ENCODE peak calls at places on chromosomes 12 and 14, in seven cellular contexts. Z is spleen, U is gastrocnemius medialis, T is IMR-90, I is Peyer's patch, D is ovary, J is tibial nerve. S is an unnamed sample.

GRCh38 chr12:25089738-25090137 is 105.2 kb downstream of the DNAI7 start:
- DNase-seq in U (no peak), Z (no peak), T (no peak), D (no peak), J (no peak), I (no peak), S (no peak)

GRCh38 chr12:105355752-105356151 is 25.3 kb downstream of the C12orf75 start:
- DNase-seq in Z (no peak), T (peak; percentile 72), D (no peak), U (no peak), J (no peak), I (no peak), S (no peak)

GRCh38 chr14:90522585-90523191 is 125.9 kb downstream of the CALM1 start:
- DNase-seq in U (peak; percentile 61), Z (peak; percentile 54), J (no peak), D (peak; percentile 89), T (no peak), I (peak; percentile 62), S (no peak)

GRCh38 chr12:56723352-56723751 is 1.7 kb downstream of the NACA start:
- DNase-seq in T (no peak), J (no peak), I (no peak), U (no peak), D (no peak), Z (no peak), S (no peak)

GRCh38 chr14:69636051-69636639 is 24.7 kb downstream of the SUSD6 start:
- DNase-seq in D (no peak), U (no peak), Z (no peak), I (no peak), T (no peak), J (no peak), S (no peak)

GRCh38 chr12:81245458-81245857 is 167.6 kb downstream of the ACSS3 start:
- DNase-seq in I (no peak), D (no peak), T (no peak), J (no peak), Z (no peak), U (no peak), S (no peak)

GRCh38 chr12:95073698-95074520 is 491 bp upstream of the NR2C1 start:
- DNase-seq in Z (no peak), T (no peak), I (no peak), U (no peak), D (peak; percentile 50), J (no peak), S (no peak)

GRCh38 chr12:102573237-102573636 is 92.9 kb upstream of the IGF1 start:
- DNase-seq in J (no peak), Z (no peak), T (no peak), I (no peak), D (no peak), U (no peak), S (no peak)

GRCh38 chr12:109461846-109462766 is 15.0 kb downstream of the KCTD10 start:
- DNase-seq in U (peak; percentile 80), T (peak; percentile 95), Z (peak; percentile 82), I (peak; percentile 63), J (peak; percentile 90), D (peak; percentile 74), S (peak; percentile 87)

GRCh38 chr12:10027311-10028099 is 3.0 kb upstream of the CLEC9A start:
- DNase-seq in I (no peak), Z (no peak), U (no peak), D (no peak), T (peak; percentile 13), J (no peak), S (no peak)

GRCh38 chr14:88385212-88386101 is at the start of gene SPATA7:
- DNase-seq in Z (peak; percentile 97), I (peak; percentile 92), U (peak; percentile 84), D (peak; percentile 96), J (peak; percentile 82), T (peak; percentile 89), S (peak; percentile 90)
- TF ChIP-seq POLR2A in Z (no peak), I (peak; percentile 62), U (peak; percentile 51), D (peak; percentile 92), J (peak; percentile 80), T (peak; percentile 51), S (no peak)

GRCh38 chr14:76413106-76413961 is 37.4 kb downstream of the ESRRB start:
- DNase-seq in I (no peak), D (no peak), U (no peak), Z (no peak), T (no peak), J (no peak), S (no peak)
- H3K4me3 ChIP-seq in I (no peak overlapping the region), D (no peak overlapping the region), U (no peak overlapping the region), Z (no peak overlapping the region), T (no peak overlapping the region), J (no peak overlapping the region), S (no peak overlapping the region)

GRCh38 chr14:28765169-28765906 is 1.2 kb upstream of the FOXG1 start:
- DNase-seq in J (no peak), D (no peak), Z (no peak), U (no peak), T (no peak), I (no peak), S (no peak)

GRCh38 chr14:28766505-28767238 is at the start of gene FOXG1:
- DNase-seq in D (peak; percentile 47), T (no peak), J (no peak), Z (no peak), U (no peak), I (no peak), S (no peak)

GRCh38 chr14:28763914-28764848 is 2.4 kb upstream of the FOXG1 start:
- DNase-seq in D (no peak), J (no peak), Z (no peak), T (no peak), U (no peak), I (no peak), S (no peak)

GRCh38 chr14:28767239-28767850 is 758 bp downstream of the FOXG1 start:
- DNase-seq in D (no peak), Z (no peak), I (no peak), T (no peak), U (no peak), J (no peak), S (no peak)

GRCh38 chr14:28765907-28766504 is 581 bp upstream of the FOXG1 start:
- DNase-seq in Z (no peak), D (no peak), I (no peak), U (no peak), J (no peak), T (no peak), S (no peak)
- TF ChIP-seq POLR2A in Z (no peak), D (no peak), I (no peak), U (no peak), J (no peak), T (no peak), S (no peak)

GRCh38 chr12:104163631-104164030 is 25.6 kb upstream of the NFYB start:
- DNase-seq in T (no peak), I (no peak), D (no peak), J (no peak), Z (no peak), U (no peak), S (no peak)
- H3K4me3 ChIP-seq in T (no peak overlapping the region), I (no peak overlapping the region), D (no peak overlapping the region), J (no peak overlapping the region), Z (no peak overlapping the region), U (no peak overlapping the region), S (no peak overlapping the region)

DNA sequence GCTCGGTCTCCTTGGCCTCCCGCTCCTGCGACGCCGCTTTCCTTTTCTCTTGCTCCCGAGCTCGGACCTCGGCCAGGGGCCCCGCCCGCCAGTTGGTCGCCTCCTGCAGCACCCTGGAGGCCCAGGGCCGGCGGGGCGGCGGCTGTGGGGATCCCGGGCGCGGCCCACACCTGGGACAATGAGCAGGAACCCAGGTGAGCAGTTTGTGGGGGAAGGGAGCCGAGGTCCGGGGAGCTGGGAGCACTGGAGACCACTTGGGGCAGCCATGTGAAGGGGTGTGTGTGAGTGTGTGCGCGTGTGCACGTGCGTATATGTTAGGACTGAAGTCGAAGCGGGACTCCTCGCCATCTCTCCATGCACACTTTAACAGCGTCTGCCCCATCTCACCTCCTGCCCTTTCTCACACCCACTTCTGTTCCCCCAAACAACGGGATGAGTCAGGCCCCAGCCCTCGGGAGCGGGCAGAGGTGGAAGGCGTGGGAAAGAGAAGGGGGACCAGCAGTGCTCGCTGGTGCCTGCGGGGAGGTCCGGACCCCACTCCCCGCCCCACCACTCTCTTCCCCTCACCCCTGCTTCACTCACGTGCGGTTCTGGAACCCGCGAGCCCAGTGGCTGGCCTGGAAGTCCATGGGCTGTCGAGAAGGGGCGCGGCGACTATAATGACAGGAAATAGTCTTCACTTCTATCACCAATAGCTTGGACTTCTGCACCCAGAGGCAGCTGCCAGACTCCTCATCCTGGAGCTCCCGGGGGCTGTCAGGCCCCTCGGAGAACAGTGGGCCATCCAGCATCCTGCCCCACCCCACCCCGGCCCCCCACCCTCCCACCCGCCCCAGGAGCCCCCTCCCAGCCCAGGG is 450 bp downstream of the DDN start:
- DNase-seq in I (peak; percentile 72), T (peak; percentile 30), U (peak; percentile 54), D (no peak), J (no peak), Z (peak; percentile 79), S (peak; percentile 88)
- TF ChIP-seq POLR2A in I (no peak), T (no peak), U (no peak), D (no peak), J (no peak), Z (no peak), S (no peak)

DNA sequence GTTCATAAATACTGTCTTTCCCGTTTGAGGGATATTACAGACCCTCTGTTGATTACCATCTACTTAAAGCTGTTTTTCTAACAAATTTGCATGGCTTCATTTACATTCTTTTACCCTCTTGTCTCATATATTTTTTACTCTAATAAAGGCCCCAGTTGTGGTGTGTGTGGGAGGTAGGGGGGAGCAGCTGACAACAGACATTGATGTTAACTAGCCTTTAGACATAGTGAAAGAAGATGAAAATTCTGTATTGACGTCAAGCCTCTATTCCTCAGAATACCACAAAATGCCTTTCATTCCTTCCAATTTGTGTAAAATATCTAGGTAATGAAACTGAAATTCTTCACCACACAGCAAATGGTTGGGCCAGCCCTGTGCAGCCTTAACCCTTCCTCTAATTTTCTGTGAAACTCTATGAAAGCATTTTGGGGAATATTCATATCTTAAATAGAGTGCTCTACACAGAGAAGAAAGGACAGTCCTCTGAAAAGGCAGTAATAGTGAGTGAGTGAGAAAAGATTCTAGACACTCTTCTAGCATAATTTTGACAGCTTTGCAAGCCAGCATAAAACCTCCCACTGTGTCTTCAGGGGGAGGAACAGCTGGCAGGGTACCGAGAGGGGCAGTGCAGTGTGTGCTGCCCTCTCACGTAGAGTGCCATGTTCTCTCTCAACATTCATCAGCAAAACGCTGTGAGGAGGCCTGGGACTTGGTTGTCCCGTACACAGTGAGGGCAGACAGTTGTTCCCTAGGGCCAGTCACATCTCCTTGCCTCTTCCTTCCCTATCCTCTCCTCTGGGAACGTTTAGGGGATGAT is 20.1 kb upstream of the CERS5 start:
- DNase-seq in D (no peak), J (no peak), U (no peak), Z (no peak), T (peak; percentile 94), I (no peak), S (no peak)
- H3K4me3 ChIP-seq in D (no peak overlapping the region), J (no peak overlapping the region), U (no peak overlapping the region), Z (no peak overlapping the region), T (no peak overlapping the region), I (no peak overlapping the region), S (no peak overlapping the region)

GRCh38 chr12:1795785-1796514 is 24.4 kb upstream of the LRTM2 start:
- DNase-seq in D (peak; percentile 92), I (peak; percentile 96), J (peak; percentile 89), U (peak; percentile 89), Z (peak; percentile 100), T (peak; percentile 81), S (peak; percentile 89)
- TF ChIP-seq POLR2A in D (peak; percentile 37), I (peak; percentile 90), J (peak; percentile 92), U (peak; percentile 36), Z (peak; percentile 57), T (peak; percentile 43), S (no peak)

S was measured in lower leg skin.